ENCODE peak calls at places on chromosomes 2 and 18, in four cellular contexts. One of them, this sample, is unnamed.

GRCh38 chr2:197092431-197092830 is 165.9 kb upstream of the PGAP1 start:
- DNase-seq in HepG2: no peak
- DNase-seq in K562: no peak
- DNase-seq in H1: no peak
- DNase-seq in this sample: no peak

GRCh38 chr18:26470011-26470637 is 78.2 kb downstream of the KCTD1 start:
- DNase-seq in H1: no peak
- DNase-seq in HepG2: no peak
- DNase-seq in K562: no peak
- DNase-seq in this sample: no peak

GRCh38 chr2:47721296-47721695 is 61.6 kb upstream of the MSH6 start:
- DNase-seq in H1: no peak
- DNase-seq in HepG2: no peak
- DNase-seq in K562: no peak
- DNase-seq in this sample: no peak

GRCh38 chr2:31238906-31239841 is 5.2 kb downstream of the EHD3 start:
- DNase-seq in HepG2: no peak
- DNase-seq in H1: no peak
- DNase-seq in K562: no peak
- DNase-seq in this sample: no peak

GRCh38 chr2:113122364-113122763 is 5.0 kb upstream of the IL1RN start:
- DNase-seq in H1: peak; percentile 1
- DNase-seq in HepG2: no peak
- DNase-seq in K562: no peak
- DNase-seq in this sample: no peak

GRCh38 chr2:59754336-59754735 is 799.1 kb downstream of the BCL11A start:
- DNase-seq in HepG2: no peak
- DNase-seq in H1: peak; percentile 82
- DNase-seq in K562: no peak
- DNase-seq in this sample: no peak

GRCh38 chr2:126368778-126369177 is 287.2 kb upstream of the GYPC start:
- DNase-seq in H1: no peak
- DNase-seq in HepG2: no peak
- DNase-seq in K562: no peak
- DNase-seq in this sample: no peak

GRCh38 chr18:2050016-2050415 is 521.3 kb downstream of the METTL4 start:
- DNase-seq in H1: no peak
- DNase-seq in HepG2: no peak
- DNase-seq in K562: no peak
- DNase-seq in this sample: no peak

GRCh38 chr2:34159891-34160290 is 560.8 kb upstream of the FAM98A start:
- DNase-seq in K562: no peak
- DNase-seq in H1: no peak
- DNase-seq in HepG2: no peak
- DNase-seq in this sample: no peak

GRCh38 chr2:1653137-1653789 is 91.1 kb downstream of the PXDN start:
- DNase-seq in HepG2: no peak
- DNase-seq in H1: no peak
- DNase-seq in K562: no peak
- DNase-seq in this sample: no peak

GRCh38 chr2:9099341-9099751 is 95.9 kb upstream of the MBOAT2 start:
- DNase-seq in K562: no peak
- DNase-seq in H1: no peak
- DNase-seq in HepG2: peak; percentile 57
- DNase-seq in this sample: peak; percentile 31

GRCh38 chr2:16630463-16630862 is 35.2 kb downstream of the CYRIA start:
- DNase-seq in HepG2: no peak
- DNase-seq in H1: no peak
- DNase-seq in K562: no peak
- DNase-seq in this sample: no peak

GRCh38 chr2:118807668-118808428 is 39.6 kb downstream of the EN1 start:
- DNase-seq in HepG2: no peak
- DNase-seq in K562: no peak
- DNase-seq in H1: no peak
- DNase-seq in this sample: no peak

DNA sequence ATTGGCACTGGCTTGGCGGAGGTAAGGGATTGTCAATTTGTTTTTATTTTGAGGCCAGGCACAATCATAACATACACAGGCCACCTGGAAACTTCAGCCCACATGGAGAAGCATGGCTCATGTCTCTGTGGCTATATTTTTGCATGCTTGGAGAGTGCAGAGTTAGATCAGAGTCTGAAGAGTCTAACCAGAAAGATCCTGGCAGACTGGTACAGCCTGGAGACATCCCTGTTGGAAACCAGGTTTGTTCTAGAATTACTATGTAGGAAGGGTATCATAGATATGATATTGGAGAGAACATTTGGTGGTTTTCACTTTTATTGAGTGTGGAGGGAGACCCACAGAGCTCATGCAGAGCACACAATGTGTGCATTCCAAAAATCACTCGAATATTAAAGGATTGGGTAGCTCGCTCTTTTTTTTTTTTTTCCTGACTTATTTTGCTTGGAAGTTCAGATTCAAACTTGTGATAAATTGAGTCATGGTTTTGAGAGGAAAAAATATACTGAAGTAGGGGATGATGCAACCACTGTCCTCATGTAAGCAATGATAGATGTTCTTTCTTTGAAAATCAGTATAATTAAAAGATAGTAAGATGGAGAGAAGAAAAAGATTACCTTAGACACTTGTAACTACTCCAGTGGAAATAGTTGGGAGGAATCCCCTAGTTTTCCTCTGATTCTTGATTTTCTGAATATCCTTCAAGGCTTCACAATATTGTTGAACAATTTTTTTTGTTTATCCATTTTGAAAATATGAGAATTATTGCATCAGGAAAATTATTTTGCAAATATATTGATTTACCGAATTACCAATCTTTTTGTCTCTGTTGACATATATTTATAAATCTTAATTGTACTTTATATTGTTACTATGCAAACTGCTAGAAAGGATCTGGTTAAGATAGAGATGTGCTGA is 185.7 kb upstream of the ZEB2 start:
- DNase-seq in HepG2: no peak
- DNase-seq in H1: no peak
- DNase-seq in K562: no peak
- DNase-seq in this sample: no peak
- TF ChIP-seq RNF2 in HepG2: no peak
- TF ChIP-seq RNF2 in H1: no peak
- TF ChIP-seq RNF2 in K562: no peak
- TF ChIP-seq RNF2 in this sample: no peak

GRCh38 chr2:187177253-187177652 is 270.8 kb downstream of the CALCRL start:
- DNase-seq in HepG2: no peak
- DNase-seq in H1: no peak
- DNase-seq in K562: no peak
- DNase-seq in this sample: no peak
- TF ChIP-seq RNF2 in HepG2: no peak
- TF ChIP-seq RNF2 in H1: no peak
- TF ChIP-seq RNF2 in K562: no peak
- TF ChIP-seq RNF2 in this sample: no peak

DNA sequence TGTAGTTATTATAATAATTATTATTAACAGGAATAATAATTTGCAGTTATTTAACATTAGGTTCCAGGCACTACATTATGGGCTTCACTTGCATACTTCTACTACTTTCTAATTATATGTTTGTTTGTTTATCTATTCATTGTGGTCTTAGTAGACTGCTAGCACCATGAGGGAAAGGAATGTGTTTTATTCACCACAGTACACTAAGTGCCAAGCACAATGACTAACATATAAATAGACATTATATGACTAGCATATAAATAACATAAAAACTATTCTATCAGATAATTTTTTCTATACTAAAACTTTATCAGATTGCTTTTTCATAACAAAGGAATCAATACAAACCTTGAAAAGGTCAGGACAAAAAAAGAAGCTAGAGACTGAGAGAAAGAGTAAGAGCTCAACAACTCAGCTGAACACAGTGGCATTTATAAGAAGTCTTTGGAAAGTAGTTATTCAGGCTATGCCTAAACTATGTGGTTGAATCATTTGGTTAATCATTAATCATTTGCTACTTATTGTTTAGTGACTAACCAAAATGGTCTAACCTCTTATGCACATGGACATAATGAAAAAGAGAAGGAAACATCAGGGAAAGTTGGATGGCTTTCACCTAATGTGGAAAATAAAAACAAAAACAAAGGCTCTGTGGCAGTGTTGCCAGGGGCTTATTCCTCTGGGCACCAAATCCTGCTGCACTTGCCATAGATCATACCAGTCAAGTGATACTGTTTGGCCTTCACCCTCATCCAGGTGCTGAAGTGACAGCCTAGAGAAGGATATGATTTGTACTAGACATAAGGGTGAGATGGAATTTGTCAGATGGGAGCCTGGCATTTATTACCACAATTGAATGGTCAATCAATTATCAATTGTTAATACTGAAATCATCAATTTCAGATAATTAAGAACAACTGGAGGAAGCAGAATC is 174.9 kb downstream of the ETAA1 start:
- DNase-seq in H1: no peak
- DNase-seq in K562: no peak
- DNase-seq in HepG2: no peak
- DNase-seq in this sample: peak; percentile 80
- TF ChIP-seq RNF2 in H1: no peak
- TF ChIP-seq RNF2 in K562: no peak
- TF ChIP-seq RNF2 in HepG2: no peak
- TF ChIP-seq RNF2 in this sample: no peak

DNA sequence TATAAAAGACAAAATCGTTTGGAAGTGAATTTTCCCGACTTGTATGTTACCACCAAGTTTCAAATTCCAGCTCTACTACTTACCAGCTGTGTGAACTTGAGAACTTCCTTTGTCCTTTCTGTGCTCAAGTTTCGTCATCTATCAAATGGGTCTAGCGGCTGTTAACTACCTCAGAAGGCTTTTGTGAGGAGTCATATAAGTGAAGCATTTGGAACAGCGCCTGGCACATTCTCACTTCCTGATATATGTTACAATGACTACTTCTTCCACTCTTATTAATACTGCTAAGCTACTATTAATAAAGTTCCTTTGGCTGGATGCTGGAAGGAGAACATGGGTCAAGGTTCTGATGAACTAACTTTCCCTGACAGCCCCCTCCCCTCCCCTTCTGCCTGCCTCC is 104.5 kb downstream of the MEIS1 start:
- DNase-seq in K562: no peak
- DNase-seq in H1: no peak
- DNase-seq in HepG2: no peak
- DNase-seq in this sample: no peak
- TF ChIP-seq RNF2 in K562: no peak
- TF ChIP-seq RNF2 in H1: no peak
- TF ChIP-seq RNF2 in HepG2: no peak
- TF ChIP-seq RNF2 in this sample: no peak